ENCODE peak calls at places on chromosomes 1 and 21, in nine cellular contexts. L is endothelial cell; N is iris pigment epithelial cell; D is KBM-7; H is GM12891; E is activated T-cell treated with anti-CD3 and anti-CD28 coated beads, Interleukin-2, amount 50 U/mL, for 72 hours; C is astrocyte of the spinal cord; J is stimulated activated CD4-positive, alpha-beta T cell treated with anti-CD3 and anti-CD28 coated beads, Interleukin-1b, Interleukin-23, amount 100 ng/mL, for 4 hours; A is aorta. F is an unnamed sample.

GRCh38 chr1:111221633-111222286 is 5.8 kb upstream of the CHI3L2 start:
- DNase-seq in D (peak), H (no peak), J (no peak), L (no peak), N (no peak), C (no peak), A (no peak), E (peak), F (no peak)

GRCh38 chr1:30707412-30708360 is 15.7 kb downstream of the MATN1 start:
- DNase-seq in D (peak), N (peak), A (peak), J (peak), H (peak), L (peak), C (peak), E (peak), F (peak)

GRCh38 chr1:181062800-181063428 is 25.6 kb upstream of the IER5 start:
- DNase-seq in D (peak), J (no peak), H (no peak), C (no peak), L (no peak), N (peak), A (no peak), E (peak), F (no peak)

GRCh38 chr1:208167229-208167869 is 76.8 kb downstream of the PLXNA2 start:
- DNase-seq in E (no peak), C (no peak), J (no peak), D (no peak), N (no peak), H (no peak), L (no peak), A (no peak), F (no peak)

GRCh38 chr1:75559800-75560199 is 51.1 kb downstream of the SLC44A5 start:
- DNase-seq in N (no peak), H (no peak), L (no peak), E (no peak), A (no peak), C (no peak), D (no peak), J (no peak), F (no peak)

GRCh38 chr1:30008998-30009657 is 714.3 kb downstream of the MATN1 start:
- DNase-seq in L (no peak), E (no peak), C (no peak), J (no peak), A (no peak), N (peak), D (no peak), H (no peak), F (no peak)

GRCh38 chr1:160085686-160086089 is 4.3 kb downstream of the KCNJ9 start:
- DNase-seq in H (peak), A (peak), J (peak), D (peak), N (peak), L (peak), E (peak), C (peak), F (peak)

GRCh38 chr1:187229496-187229895 is 400.7 kb downstream of the PLA2G4A start:
- DNase-seq in C (no peak), D (no peak), L (no peak), A (no peak), E (no peak), H (no peak), N (no peak), J (no peak), F (no peak)

GRCh38 chr1:205543351-205544305 is 39.2 kb downstream of the CDK18 start:
- DNase-seq in A (peak), C (peak), J (no peak), L (peak), E (peak), N (peak), D (peak), H (no peak), F (peak)

GRCh38 chr1:201903135-201903534 is 14.4 kb downstream of the SHISA4 start:
- DNase-seq in C (no peak), J (no peak), E (no peak), A (peak), D (no peak), L (no peak), N (peak), H (no peak), F (peak)

GRCh38 chr1:235875236-235875635 is 8.5 kb upstream of the LYST start:
- DNase-seq in N (no peak), A (no peak), E (no peak), H (no peak), L (no peak), D (no peak), C (no peak), J (no peak), F (no peak)

GRCh38 chr1:65372557-65372956 is 47.9 kb upstream of the LEPR start:
- DNase-seq in C (peak), E (no peak), D (no peak), J (no peak), L (no peak), A (no peak), N (peak), H (no peak), F (no peak)

GRCh38 chr1:15100369-15101111 is 53.0 kb upstream of the TMEM51 start:
- DNase-seq in D (peak), N (peak), H (peak), E (peak), L (peak), A (no peak), J (peak), C (peak), F (no peak)

GRCh38 chr21:44737706-44738354 is 26.5 kb upstream of the TSPEAR start:
- DNase-seq in L (no peak), N (peak), D (no peak), H (no peak), C (peak), J (no peak), E (no peak), A (no peak), F (no peak)